ENCODE peak calls at places on chromosomes 16 and 17, in four cellular contexts. One of them, this sample, is unnamed.

GRCh38 chr16:63005356-63005755 is 969.1 kb upstream of the CDH8 start:
- DNase-seq in glomerular endothelial cell: no peak
- DNase-seq in T-cell: no peak
- DNase-seq in neuronal stem cell: no peak
- DNase-seq in this sample: no peak

GRCh38 chr16:88956546-88957455 is 20.2 kb downstream of the CBFA2T3 start:
- DNase-seq in glomerular endothelial cell: no peak
- DNase-seq in T-cell: no peak
- DNase-seq in neuronal stem cell: no peak
- DNase-seq in this sample: no peak

GRCh38 chr16:56876048-56876447 is 11.0 kb downstream of the SLC12A3 start:
- DNase-seq in glomerular endothelial cell: no peak
- DNase-seq in T-cell: no peak
- DNase-seq in neuronal stem cell: no peak
- DNase-seq in this sample: no peak

GRCh38 chr16:15502041-15502725 is 67.8 kb downstream of the BMERB1 start:
- DNase-seq in glomerular endothelial cell: peak; percentile 78
- DNase-seq in T-cell: no peak
- DNase-seq in neuronal stem cell: no peak
- DNase-seq in this sample: no peak

GRCh38 chr16:23679274-23679985 is 741 bp downstream of the PLK1 start:
- DNase-seq in glomerular endothelial cell: no peak
- DNase-seq in T-cell: no peak
- DNase-seq in neuronal stem cell: peak; percentile 11
- DNase-seq in this sample: no peak

GRCh38 chr16:65700599-65700998 is 578.7 kb upstream of the CDH11 start:
- DNase-seq in glomerular endothelial cell: no peak
- DNase-seq in T-cell: no peak
- DNase-seq in neuronal stem cell: no peak
- DNase-seq in this sample: no peak

GRCh38 chr16:31108035-31108793 is at the start of gene BCKDK:
- DNase-seq in glomerular endothelial cell: no peak
- DNase-seq in T-cell: peak; percentile 37
- DNase-seq in neuronal stem cell: peak; percentile 51
- DNase-seq in this sample: peak; percentile 9

GRCh38 chr17:77090476-77090875 is 50.3 kb upstream of the SEC14L1 start:
- DNase-seq in glomerular endothelial cell: no peak
- DNase-seq in T-cell: no peak
- DNase-seq in neuronal stem cell: no peak
- DNase-seq in this sample: no peak

GRCh38 chr16:88922114-88922825 is 54.7 kb downstream of the CBFA2T3 start:
- DNase-seq in glomerular endothelial cell: no peak
- DNase-seq in T-cell: no peak
- DNase-seq in neuronal stem cell: no peak
- DNase-seq in this sample: no peak

GRCh38 chr17:36089888-36090836 is at the start of gene CCL3:
- DNase-seq in glomerular endothelial cell: no peak
- DNase-seq in T-cell: no peak
- DNase-seq in neuronal stem cell: no peak
- DNase-seq in this sample: no peak

GRCh38 chr17:77461277-77462057 is 320.7 kb downstream of the SEC14L1 start:
- DNase-seq in glomerular endothelial cell: no peak
- DNase-seq in T-cell: no peak
- DNase-seq in neuronal stem cell: no peak
- DNase-seq in this sample: no peak

GRCh38 chr17:48767263-48767774 is 38.8 kb upstream of the HOXB13 start:
- DNase-seq in glomerular endothelial cell: no peak
- DNase-seq in T-cell: no peak
- DNase-seq in neuronal stem cell: no peak
- DNase-seq in this sample: no peak

GRCh38 chr16:2745961-2746360 is 6.5 kb upstream of the SRRM2 start:
- DNase-seq in glomerular endothelial cell: no peak
- DNase-seq in T-cell: no peak
- DNase-seq in neuronal stem cell: no peak
- DNase-seq in this sample: no peak

GRCh38 chr17:10875984-10876555 is 38.2 kb upstream of the PIRT start:
- DNase-seq in glomerular endothelial cell: peak; percentile 5
- DNase-seq in T-cell: no peak
- DNase-seq in neuronal stem cell: peak; percentile 52
- DNase-seq in this sample: peak; percentile 13

GRCh38 chr16:15970202-15970601 is 20.8 kb downstream of the ABCC1 start:
- DNase-seq in glomerular endothelial cell: no peak
- DNase-seq in T-cell: no peak
- DNase-seq in neuronal stem cell: no peak
- DNase-seq in this sample: no peak

GRCh38 chr17:4073983-4074830 is 68.6 kb downstream of the ZZEF1 start:
- DNase-seq in glomerular endothelial cell: no peak
- DNase-seq in T-cell: no peak
- DNase-seq in neuronal stem cell: no peak
- DNase-seq in this sample: no peak

GRCh38 chr17:1645207-1646171 is at the start of gene SCARF1:
- DNase-seq in glomerular endothelial cell: no peak
- DNase-seq in T-cell: no peak
- DNase-seq in neuronal stem cell: no peak
- DNase-seq in this sample: no peak

This sample was measured in CD8-positive, alpha-beta T cell.